ENCODE peak calls at places on chromosomes 1 and 21, in four cellular contexts. W is IMR-90, D is uterus, H is choroid plexus epithelial cell. P is an unnamed sample.

GRCh38 chr1:7389786-7390603 is 381.1 kb upstream of the VAMP3 start:
- DNase-seq in W (no peak), D (no peak), H (no peak), P (no peak)

GRCh38 chr21:30268608-30269197 is 14.0 kb downstream of the KRTAP24-1 start:
- DNase-seq in W (no peak), D (no peak), H (peak), P (peak)

GRCh38 chr1:216721878-216722277 is 1.4 kb downstream of the ESRRG start:
- DNase-seq in W (no peak), D (no peak), H (no peak), P (no peak)

GRCh38 chr1:183230403-183230802 is 44.3 kb downstream of the LAMC2 start:
- DNase-seq in W (peak), D (no peak), H (peak), P (peak)

GRCh38 chr21:33308586-33309490 is 15.9 kb upstream of the IFNAR1 start:
- DNase-seq in W (peak), D (no peak), H (peak), P (peak)

GRCh38 chr1:116286541-116286971 is 86.5 kb upstream of the ATP1A1 start:
- DNase-seq in W (peak), D (no peak), H (peak), P (no peak)

GRCh38 chr1:21749109-21749508 is 33.8 kb downstream of the USP48 start:
- DNase-seq in W (no peak), D (no peak), H (no peak), P (no peak)

GRCh38 chr1:25959626-25960025 is 38.2 kb downstream of the PAFAH2 start:
- DNase-seq in W (peak), D (no peak), H (no peak), P (no peak)

GRCh38 chr1:211781260-211781659 is 49.3 kb downstream of the LPGAT1 start:
- DNase-seq in W (no peak), D (no peak), H (no peak), P (no peak)

GRCh38 chr1:92075311-92075710 is at the start of gene SETSIP:
- DNase-seq in W (no peak), D (no peak), H (no peak), P (no peak)

GRCh38 chr1:156822680-156823079 is 6.0 kb upstream of the SH2D2A start:
- DNase-seq in W (no peak), D (no peak), H (no peak), P (no peak)

GRCh38 chr1:47439151-47440051 is 1.6 kb downstream of the FOXD2 start:
- DNase-seq in W (no peak), D (no peak), H (peak), P (no peak)

GRCh38 chr1:201042663-201043461 is 19.3 kb upstream of the KIF21B start:
- DNase-seq in W (peak), D (peak), H (peak), P (peak)

GRCh38 chr1:233543338-233544255 is 70.3 kb upstream of the KCNK1 start:
- DNase-seq in W (peak), D (peak), H (peak), P (peak)

GRCh38 chr1:19338323-19338762 is 26.2 kb downstream of the SLC66A1 start:
- DNase-seq in W (no peak), D (no peak), H (peak), P (no peak)

GRCh38 chr1:61124078-61124477 is 41.7 kb downstream of the NFIA start:
- DNase-seq in W (no peak), D (no peak), H (no peak), P (no peak)

GRCh38 chr1:240073097-240073496 is 18.6 kb upstream of the FMN2 start:
- DNase-seq in W (no peak), D (no peak), H (no peak), P (no peak)

GRCh38 chr1:211529453-211529852 is 37.5 kb upstream of the RD3 start:
- DNase-seq in W (no peak), D (no peak), H (no peak), P (peak)

GRCh38 chr1:1602941-1603506 is 3.1 kb upstream of the FNDC10 start:
- DNase-seq in W (no peak), D (no peak), H (no peak), P (no peak)

GRCh38 chr1:177274687-177275211 is 104.0 kb downstream of the BRINP2 start:
- DNase-seq in W (peak), D (peak), H (peak), P (peak)

GRCh38 chr1:193649587-193649986 is 463.2 kb upstream of the B3GALT2 start:
- DNase-seq in W (no peak), D (no peak), H (no peak), P (no peak)

GRCh38 chr1:16067127-16067768 is 6.2 kb downstream of the FAM131C start:
- DNase-seq in W (peak), D (no peak), H (no peak), P (no peak)

GRCh38 chr1:17678011-17678410 is 77.1 kb upstream of the ACTL8 start:
- DNase-seq in W (no peak), D (no peak), H (no peak), P (no peak)

GRCh38 chr21:14114251-14114650 is 96.5 kb downstream of the LIPI start:
- DNase-seq in W (no peak), D (no peak), H (no peak), P (no peak)

GRCh38 chr1:198939286-198939685 is 300.4 kb downstream of the PTPRC start:
- DNase-seq in W (no peak), D (no peak), H (no peak), P (no peak)

GRCh38 chr21:45901061-45901690 is 80.4 kb upstream of the COL6A1 start:
- DNase-seq in W (no peak), D (no peak), H (no peak), P (no peak)

GRCh38 chr1:81550753-81551152 is 250.0 kb upstream of the ADGRL2 start:
- DNase-seq in W (no peak), D (no peak), H (no peak), P (no peak)

GRCh38 chr1:157509546-157510232 is 42.6 kb downstream of the FCRL5 start:
- DNase-seq in W (no peak), D (no peak), H (no peak), P (no peak)

GRCh38 chr1:108357802-108358201 is 92.3 kb upstream of the NBPF6 start:
- DNase-seq in W (no peak), D (no peak), H (no peak), P (no peak)

GRCh38 chr1:3533051-3534048 is 78.0 kb downstream of the MEGF6 start:
- DNase-seq in W (no peak), D (no peak), H (no peak), P (no peak)

GRCh38 chr21:41759214-41759840 is 7.5 kb downstream of the RIPK4 start:
- DNase-seq in W (no peak), D (no peak), H (no peak), P (no peak)

DNA sequence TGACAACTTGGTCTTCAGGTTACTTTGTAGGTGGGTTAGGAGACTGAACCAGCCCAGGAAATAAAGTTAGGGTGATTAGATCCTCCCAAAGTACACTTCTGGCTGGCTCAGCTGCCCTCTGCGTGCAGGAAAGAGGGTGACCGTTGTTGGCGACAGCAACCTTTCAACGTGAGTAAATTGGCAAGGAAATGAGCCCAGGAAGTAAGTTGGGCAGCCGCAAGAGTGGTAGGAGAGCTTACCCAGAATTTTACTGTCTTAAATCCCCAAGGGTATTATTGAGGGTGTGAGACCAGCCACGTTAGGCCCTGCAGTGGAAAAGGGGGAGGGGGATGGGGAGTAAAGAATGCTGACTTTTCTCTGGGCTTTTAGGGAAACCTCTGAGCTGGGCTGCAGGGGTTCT is 1.6 kb downstream of the TENT5C start:
- DNase-seq in W (no peak), D (peak), H (no peak), P (no peak)
- H3K4me3 ChIP-seq in W (peak), D (no peak), H (no peak), P (no peak)

GRCh38 chr1:85480566-85480965 is 15.6 kb upstream of the DDAH1 start:
- DNase-seq in W (no peak), D (no peak), H (no peak), P (no peak)
- H3K4me3 ChIP-seq in W (no peak), D (no peak), H (no peak), P (no peak)

GRCh38 chr1:28058971-28059878 is 29.2 kb downstream of the EYA3 start:
- DNase-seq in W (no peak), D (no peak), H (no peak), P (no peak)
- H3K4me3 ChIP-seq in W (no peak), D (no peak), H (peak), P (no peak)

GRCh38 chr1:46166521-46167462 is 8.1 kb upstream of the TSPAN1 start:
- DNase-seq in W (no peak), D (peak), H (peak), P (peak)
- H3K4me3 ChIP-seq in W (peak), D (peak), H (peak), P (peak)

P was measured in fibroblast of pulmonary artery.